ENCODE peak calls at places on chromosomes 12 and 14, in five cellular contexts. One of them, this sample, is unnamed.

GRCh38 chr14:57486767-57487379 is 6.8 kb downstream of the CCDC198 start:
- DNase-seq in H1: no peak
- DNase-seq in HCT116: peak; percentile 18
- DNase-seq in K562: peak; percentile 20
- DNase-seq in HepG2: peak; percentile 41
- DNase-seq in this sample: no peak

GRCh38 chr14:103552011-103552797 is 10.3 kb downstream of the BAG5 start:
- DNase-seq in H1: no peak
- DNase-seq in HCT116: no peak
- DNase-seq in K562: no peak
- DNase-seq in HepG2: no peak
- DNase-seq in this sample: no peak

GRCh38 chr12:5989621-5990020 is 44.6 kb upstream of the ANO2 start:
- DNase-seq in H1: no peak
- DNase-seq in HCT116: no peak
- DNase-seq in K562: no peak
- DNase-seq in HepG2: no peak
- DNase-seq in this sample: no peak

GRCh38 chr12:117020536-117021220 is 78.5 kb downstream of the TESC start:
- DNase-seq in H1: no peak
- DNase-seq in HCT116: no peak
- DNase-seq in K562: no peak
- DNase-seq in HepG2: no peak
- DNase-seq in this sample: no peak

GRCh38 chr14:63277784-63278183 is 41.0 kb downstream of the GPHB5 start:
- DNase-seq in H1: no peak
- DNase-seq in HCT116: no peak
- DNase-seq in K562: no peak
- DNase-seq in HepG2: no peak
- DNase-seq in this sample: no peak

GRCh38 chr12:117045175-117045997 is 53.8 kb downstream of the TESC start:
- DNase-seq in H1: no peak
- DNase-seq in HCT116: no peak
- DNase-seq in K562: peak; percentile 28
- DNase-seq in HepG2: peak; percentile 92
- DNase-seq in this sample: no peak

GRCh38 chr12:67772276-67773169 is 124.0 kb downstream of the DYRK2 start:
- DNase-seq in H1: peak; percentile 58
- DNase-seq in HCT116: no peak
- DNase-seq in K562: no peak
- DNase-seq in HepG2: no peak
- DNase-seq in this sample: peak; percentile 51

GRCh38 chr14:89540830-89541470 is 123.9 kb upstream of the FOXN3 start:
- DNase-seq in H1: no peak
- DNase-seq in HCT116: no peak
- DNase-seq in K562: no peak
- DNase-seq in HepG2: no peak
- DNase-seq in this sample: no peak

GRCh38 chr12:3362751-3363150 is 128.3 kb upstream of the PRMT8 start:
- DNase-seq in H1: no peak
- DNase-seq in HCT116: no peak
- DNase-seq in K562: no peak
- DNase-seq in HepG2: no peak
- DNase-seq in this sample: no peak

GRCh38 chr14:75141967-75142366 is 15.1 kb upstream of the NEK9 start:
- DNase-seq in H1: no peak
- DNase-seq in HCT116: no peak
- DNase-seq in K562: peak; percentile 13
- DNase-seq in HepG2: peak; percentile 42
- DNase-seq in this sample: no peak

GRCh38 chr14:61812347-61813100 is 50.3 kb downstream of the SNAPC1 start:
- DNase-seq in H1: no peak
- DNase-seq in HCT116: no peak
- DNase-seq in K562: no peak
- DNase-seq in HepG2: no peak
- DNase-seq in this sample: peak; percentile 61

GRCh38 chr12:105820407-105821140 is 318.2 kb downstream of the NUAK1 start:
- DNase-seq in H1: peak; percentile 3
- DNase-seq in HCT116: no peak
- DNase-seq in K562: no peak
- DNase-seq in HepG2: peak; percentile 40
- DNase-seq in this sample: no peak

GRCh38 chr12:103169-103981 is 36.8 kb downstream of the IQSEC3 start:
- DNase-seq in H1: peak; percentile 61
- DNase-seq in HCT116: peak; percentile 44
- DNase-seq in K562: peak; percentile 87
- DNase-seq in HepG2: no peak
- DNase-seq in this sample: peak; percentile 53

GRCh38 chr12:105220929-105221290 is 15.1 kb downstream of the APPL2 start:
- DNase-seq in H1: no peak
- DNase-seq in HCT116: no peak
- DNase-seq in K562: no peak
- DNase-seq in HepG2: no peak
- DNase-seq in this sample: no peak

GRCh38 chr14:100585448-100586152 is 1.6 kb downstream of the BEGAIN start:
- DNase-seq in H1: no peak
- DNase-seq in HCT116: no peak
- DNase-seq in K562: no peak
- DNase-seq in HepG2: no peak
- DNase-seq in this sample: peak; percentile 9

GRCh38 chr14:34199585-34199984 is 248.7 kb upstream of the EGLN3 start:
- DNase-seq in H1: no peak
- DNase-seq in HCT116: no peak
- DNase-seq in K562: no peak
- DNase-seq in HepG2: no peak
- DNase-seq in this sample: no peak

GRCh38 chr12:130675121-130675520 is 41.0 kb downstream of the RIMBP2 start:
- DNase-seq in H1: no peak
- DNase-seq in HCT116: no peak
- DNase-seq in K562: no peak
- DNase-seq in HepG2: no peak
- DNase-seq in this sample: no peak

GRCh38 chr14:52950898-52951729 is at the start of gene FERMT2:
- DNase-seq in H1: no peak
- DNase-seq in HCT116: peak; percentile 57
- DNase-seq in K562: peak; percentile 45
- DNase-seq in HepG2: peak; percentile 79
- DNase-seq in this sample: peak; percentile 90

GRCh38 chr14:90060312-90060964 is 1.4 kb upstream of the KCNK13 start:
- DNase-seq in H1: peak; percentile 44
- DNase-seq in HCT116: peak; percentile 59
- DNase-seq in K562: peak; percentile 78
- DNase-seq in HepG2: peak; percentile 34
- DNase-seq in this sample: peak; percentile 81

GRCh38 chr12:50353869-50354593 is 42.4 kb downstream of the FAM186A start:
- DNase-seq in H1: no peak
- DNase-seq in HCT116: no peak
- DNase-seq in K562: no peak
- DNase-seq in HepG2: no peak
- DNase-seq in this sample: no peak

GRCh38 chr12:52147367-52147972 is 44.3 kb downstream of the KRT80 start:
- DNase-seq in H1: no peak
- DNase-seq in HCT116: peak; percentile 99
- DNase-seq in K562: peak; percentile 70
- DNase-seq in HepG2: peak; percentile 67
- DNase-seq in this sample: no peak

GRCh38 chr14:103190731-103191130 is 67.5 kb downstream of the TNFAIP2 start:
- DNase-seq in H1: no peak
- DNase-seq in HCT116: no peak
- DNase-seq in K562: no peak
- DNase-seq in HepG2: no peak
- DNase-seq in this sample: no peak

DNA sequence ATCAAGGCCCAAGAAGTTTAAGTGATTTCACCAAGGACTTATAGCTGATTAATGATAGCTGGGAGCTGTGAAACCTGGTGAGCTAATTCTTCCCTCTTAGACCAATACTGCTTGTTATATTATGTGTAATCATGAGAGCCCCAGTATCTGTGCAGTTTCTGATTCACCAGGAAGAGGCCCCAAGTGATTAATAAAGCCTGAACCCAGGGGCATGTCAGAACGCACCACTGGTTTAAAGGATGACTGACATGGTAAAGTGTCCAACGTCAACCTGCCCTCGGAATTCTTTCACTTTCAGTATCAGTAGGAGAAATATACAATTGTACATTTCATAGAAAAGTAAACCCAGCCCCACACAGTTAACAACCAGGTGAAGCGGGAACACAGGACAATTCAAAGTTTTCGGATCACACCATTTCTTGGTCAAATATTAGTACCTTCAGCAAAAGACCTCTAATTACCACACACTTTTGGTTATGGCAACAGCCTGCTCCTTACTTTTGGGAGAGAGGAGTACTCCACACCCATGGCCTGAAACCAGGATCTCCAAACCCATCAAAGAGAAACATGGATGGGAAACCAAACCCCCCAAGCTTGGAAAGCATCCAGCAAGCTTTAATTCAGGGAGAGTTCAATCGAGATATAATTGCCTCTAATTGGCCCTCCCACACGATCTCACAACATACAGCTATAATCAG is 28.5 kb downstream of the TMCC3 start:
- DNase-seq in H1: no peak
- DNase-seq in HCT116: no peak
- DNase-seq in K562: no peak
- DNase-seq in HepG2: no peak
- DNase-seq in this sample: no peak
- TF ChIP-seq ATF3 in H1: no peak
- TF ChIP-seq ATF3 in HCT116: no peak
- TF ChIP-seq ATF3 in K562: no peak
- TF ChIP-seq ATF3 in HepG2: no peak
- TF ChIP-seq ATF3 in this sample: no peak

DNA sequence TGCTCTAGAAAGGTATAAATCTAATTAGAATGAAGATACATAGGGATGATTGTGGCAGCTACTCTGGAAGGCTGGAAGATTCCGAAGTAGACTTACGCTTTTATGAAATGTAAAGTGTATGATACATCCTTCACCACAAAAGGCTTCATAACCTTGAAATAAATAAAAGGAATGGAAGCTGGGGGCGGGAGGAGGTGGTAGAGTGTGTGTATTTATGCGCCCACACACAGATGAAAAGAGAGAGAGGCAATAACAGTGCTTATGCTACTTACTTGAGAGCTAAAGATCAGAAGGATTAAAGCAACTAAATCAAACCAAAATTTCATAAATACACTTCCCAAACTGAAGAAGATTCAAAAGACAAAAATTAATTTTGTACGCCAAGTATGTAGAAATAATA is 30.4 kb downstream of the CBX5 start:
- DNase-seq in H1: no peak
- DNase-seq in HCT116: no peak
- DNase-seq in K562: no peak
- DNase-seq in HepG2: no peak
- DNase-seq in this sample: no peak
- TF ChIP-seq ATF3 in H1: no peak
- TF ChIP-seq ATF3 in HCT116: no peak
- TF ChIP-seq ATF3 in K562: no peak
- TF ChIP-seq ATF3 in HepG2: no peak
- TF ChIP-seq ATF3 in this sample: no peak

DNA sequence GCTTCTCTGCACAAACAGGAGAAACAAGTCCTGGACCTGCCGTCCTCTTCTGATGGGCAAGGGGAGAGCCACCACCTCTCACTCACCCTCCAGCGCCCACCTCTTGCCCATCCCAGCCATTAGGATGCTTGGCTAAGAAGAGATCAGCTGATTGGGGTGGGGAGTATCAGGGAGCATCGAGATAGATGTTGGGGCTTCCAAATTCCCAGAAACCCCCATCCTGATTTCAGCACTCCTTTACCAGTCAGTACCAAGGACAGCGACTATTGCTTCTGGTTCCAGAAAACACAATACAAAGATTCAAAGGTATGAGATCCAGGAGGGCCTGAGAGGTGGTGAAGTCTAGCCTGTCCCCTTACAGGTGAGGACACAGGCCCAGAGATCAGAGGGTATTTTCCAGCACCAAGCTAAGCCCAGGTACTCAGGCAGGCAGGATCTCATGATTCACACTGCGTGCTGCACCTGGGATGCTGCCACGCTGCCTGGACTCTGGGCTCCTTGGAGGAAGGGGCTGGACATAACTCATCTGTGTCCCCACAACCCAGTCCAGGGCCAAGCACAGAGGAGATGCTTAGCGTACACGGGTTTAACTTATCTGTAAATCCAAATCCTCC is 76.6 kb downstream of the TUNAR start:
- DNase-seq in H1: no peak
- DNase-seq in HCT116: no peak
- DNase-seq in K562: no peak
- DNase-seq in HepG2: no peak
- DNase-seq in this sample: peak; percentile 18
- TF ChIP-seq ATF3 in H1: no peak
- TF ChIP-seq ATF3 in HCT116: no peak
- TF ChIP-seq ATF3 in K562: no peak
- TF ChIP-seq ATF3 in HepG2: no peak
- TF ChIP-seq ATF3 in this sample: no peak

DNA sequence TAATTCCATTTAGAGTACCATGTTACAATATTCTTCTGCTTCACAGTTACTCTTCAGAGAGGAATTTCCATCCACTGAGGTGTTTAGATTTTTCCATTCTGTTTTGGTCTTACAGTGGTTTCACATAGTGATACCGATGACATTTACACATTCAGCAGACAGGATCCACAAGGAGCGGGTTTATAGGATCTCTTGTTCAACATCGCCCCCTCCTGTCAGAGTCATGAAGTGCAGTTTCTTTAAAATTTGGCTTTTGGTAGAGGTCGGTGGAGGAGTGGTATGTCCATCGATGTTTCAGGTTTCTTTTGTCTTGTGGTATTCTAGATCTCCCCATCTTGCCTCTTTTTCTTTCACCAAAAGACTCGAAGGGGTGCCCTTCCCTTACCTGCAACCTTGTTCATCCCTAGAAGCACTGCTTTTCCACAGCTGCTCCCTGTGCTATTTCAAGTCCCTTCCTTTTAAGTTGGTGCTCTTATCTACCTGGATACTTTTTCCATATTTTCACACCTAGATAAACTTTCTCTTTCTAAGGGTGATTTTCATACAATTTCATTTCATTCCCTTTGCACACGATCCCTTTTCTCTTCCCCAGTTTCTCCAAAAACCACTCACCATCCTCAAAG is 181.3 kb downstream of the ITPR2 start:
- DNase-seq in H1: peak; percentile 59
- DNase-seq in HCT116: peak; percentile 41
- DNase-seq in K562: peak; percentile 70
- DNase-seq in HepG2: peak; percentile 59
- DNase-seq in this sample: peak; percentile 75
- TF ChIP-seq ATF3 in H1: no peak
- TF ChIP-seq ATF3 in HCT116: no peak
- TF ChIP-seq ATF3 in K562: no peak
- TF ChIP-seq ATF3 in HepG2: no peak
- TF ChIP-seq ATF3 in this sample: no peak

This sample was measured in WTC11.